ENCODE peak calls at places on chromosomes 13 and 19, in seven cellular contexts. One of them, this sample, is unnamed.

GRCh38 chr19:31261651-31262331 is 87.4 kb downstream of the TSHZ3 start:
- DNase-seq in NCI-H774: no peak
- DNase-seq in stimulated activated CD4-positive, alpha-beta T cell treated with anti-CD3 and anti-CD28 coated beads, Interleukin-4, amount 100 ng/mL, for 48 hours: no peak
- DNase-seq in CMK: no peak
- DNase-seq in anterior cingulate cortex: no peak
- DNase-seq in activated CD4-positive, alpha-beta T cell treated with anti-CD3 and anti-CD28 coated beads, Interleukin-2, amount 50 U/mL, for 1 hour: no peak
- DNase-seq in cardiac muscle cell: peak
- DNase-seq in this sample: peak

GRCh38 chr13:37209621-37210020 is 104.2 kb upstream of the CSNK1A1L start:
- DNase-seq in NCI-H774: no peak
- DNase-seq in stimulated activated CD4-positive, alpha-beta T cell treated with anti-CD3 and anti-CD28 coated beads, Interleukin-4, amount 100 ng/mL, for 48 hours: no peak
- DNase-seq in CMK: no peak
- DNase-seq in anterior cingulate cortex: no peak
- DNase-seq in activated CD4-positive, alpha-beta T cell treated with anti-CD3 and anti-CD28 coated beads, Interleukin-2, amount 50 U/mL, for 1 hour: no peak
- DNase-seq in cardiac muscle cell: no peak
- DNase-seq in this sample: no peak

GRCh38 chr19:47619763-47620162 is 10.8 kb downstream of the BICRA start:
- DNase-seq in NCI-H774: no peak
- DNase-seq in stimulated activated CD4-positive, alpha-beta T cell treated with anti-CD3 and anti-CD28 coated beads, Interleukin-4, amount 100 ng/mL, for 48 hours: no peak
- DNase-seq in CMK: no peak
- DNase-seq in anterior cingulate cortex: no peak
- DNase-seq in activated CD4-positive, alpha-beta T cell treated with anti-CD3 and anti-CD28 coated beads, Interleukin-2, amount 50 U/mL, for 1 hour: no peak
- DNase-seq in cardiac muscle cell: no peak
- DNase-seq in this sample: no peak

GRCh38 chr13:60411464-60411863 is 14.4 kb downstream of the TDRD3 start:
- DNase-seq in NCI-H774: no peak
- DNase-seq in stimulated activated CD4-positive, alpha-beta T cell treated with anti-CD3 and anti-CD28 coated beads, Interleukin-4, amount 100 ng/mL, for 48 hours: no peak
- DNase-seq in CMK: no peak
- DNase-seq in anterior cingulate cortex: no peak
- DNase-seq in activated CD4-positive, alpha-beta T cell treated with anti-CD3 and anti-CD28 coated beads, Interleukin-2, amount 50 U/mL, for 1 hour: no peak
- DNase-seq in cardiac muscle cell: no peak
- DNase-seq in this sample: no peak

GRCh38 chr13:30257433-30258099 is 49.8 kb downstream of the KATNAL1 start:
- DNase-seq in NCI-H774: no peak
- DNase-seq in stimulated activated CD4-positive, alpha-beta T cell treated with anti-CD3 and anti-CD28 coated beads, Interleukin-4, amount 100 ng/mL, for 48 hours: no peak
- DNase-seq in CMK: no peak
- DNase-seq in anterior cingulate cortex: peak
- DNase-seq in activated CD4-positive, alpha-beta T cell treated with anti-CD3 and anti-CD28 coated beads, Interleukin-2, amount 50 U/mL, for 1 hour: no peak
- DNase-seq in cardiac muscle cell: no peak
- DNase-seq in this sample: no peak

GRCh38 chr19:13935765-13936486 is 2.3 kb downstream of the PODNL1 start:
- DNase-seq in NCI-H774: no peak
- DNase-seq in stimulated activated CD4-positive, alpha-beta T cell treated with anti-CD3 and anti-CD28 coated beads, Interleukin-4, amount 100 ng/mL, for 48 hours: no peak
- DNase-seq in CMK: peak
- DNase-seq in anterior cingulate cortex: no peak
- DNase-seq in activated CD4-positive, alpha-beta T cell treated with anti-CD3 and anti-CD28 coated beads, Interleukin-2, amount 50 U/mL, for 1 hour: no peak
- DNase-seq in cardiac muscle cell: peak
- DNase-seq in this sample: no peak

GRCh38 chr13:114115796-114116195 is 16.6 kb downstream of the RASA3 start:
- DNase-seq in NCI-H774: no peak
- DNase-seq in stimulated activated CD4-positive, alpha-beta T cell treated with anti-CD3 and anti-CD28 coated beads, Interleukin-4, amount 100 ng/mL, for 48 hours: no peak
- DNase-seq in CMK: no peak
- DNase-seq in anterior cingulate cortex: no peak
- DNase-seq in activated CD4-positive, alpha-beta T cell treated with anti-CD3 and anti-CD28 coated beads, Interleukin-2, amount 50 U/mL, for 1 hour: no peak
- DNase-seq in cardiac muscle cell: no peak
- DNase-seq in this sample: peak

GRCh38 chr19:8577247-8577646 is at the start of gene MYO1F:
- DNase-seq in NCI-H774: no peak
- DNase-seq in stimulated activated CD4-positive, alpha-beta T cell treated with anti-CD3 and anti-CD28 coated beads, Interleukin-4, amount 100 ng/mL, for 48 hours: no peak
- DNase-seq in CMK: no peak
- DNase-seq in anterior cingulate cortex: peak
- DNase-seq in activated CD4-positive, alpha-beta T cell treated with anti-CD3 and anti-CD28 coated beads, Interleukin-2, amount 50 U/mL, for 1 hour: no peak
- DNase-seq in cardiac muscle cell: no peak
- DNase-seq in this sample: peak

This sample was measured in Peyer's patch.